ENCODE peak calls at places on chromosomes 12 and 14, in five cellular contexts. Q is bronchial epithelial cell, C is H1, S is heart left ventricle, D is left lung. K is an unnamed sample.

GRCh38 chr12:91133871-91134270 is 22.6 kb upstream of the LUM start:
- DNase-seq in Q (no peak), C (no peak), S (no peak), D (no peak), K (peak)

GRCh38 chr14:25944020-25944419 is 653.8 kb downstream of the NOVA1 start:
- DNase-seq in Q (no peak), C (no peak), S (no peak), D (no peak), K (no peak)

GRCh38 chr14:99329711-99330315 is 57.8 kb upstream of the BCL11B start:
- DNase-seq in Q (peak), C (no peak), S (no peak), D (no peak), K (no peak)

GRCh38 chr14:63543826-63544320 is 696 bp upstream of the PPP2R5E start:
- DNase-seq in Q (no peak), C (no peak), S (no peak), D (no peak), K (no peak)

GRCh38 chr12:9646794-9647622 is 22.5 kb upstream of the CLEC2D start:
- DNase-seq in Q (peak), C (no peak), S (no peak), D (no peak), K (peak)

GRCh38 chr14:105064721-105065143 is 498 bp downstream of the GPR132 start:
- DNase-seq in Q (no peak), C (no peak), S (no peak), D (peak), K (no peak)

GRCh38 chr12:27161458-27162228 is 79.3 kb upstream of the C12orf71 start:
- DNase-seq in Q (peak), C (no peak), S (no peak), D (no peak), K (no peak)

GRCh38 chr14:102737402-102738372 is 39.6 kb upstream of the TRAF3 start:
- DNase-seq in Q (no peak), C (no peak), S (no peak), D (no peak), K (no peak)

GRCh38 chr12:5969156-5969973 is 24.3 kb upstream of the ANO2 start:
- DNase-seq in Q (no peak), C (no peak), S (no peak), D (no peak), K (no peak)

GRCh38 chr14:85319101-85319500 is 210.8 kb upstream of the FLRT2 start:
- DNase-seq in Q (peak), C (no peak), S (no peak), D (no peak), K (no peak)

GRCh38 chr12:110227138-110227537 is 53.9 kb upstream of the ATP2A2 start:
- DNase-seq in Q (no peak), C (no peak), S (no peak), D (no peak), K (no peak)

GRCh38 chr12:124609041-124609984 is 41.9 kb upstream of the NCOR2 start:
- DNase-seq in Q (peak), C (no peak), S (peak), D (peak), K (peak)

GRCh38 chr14:80538633-80539375 is 327.5 kb upstream of the DIO2 start:
- DNase-seq in Q (peak), C (no peak), S (no peak), D (no peak), K (peak)

GRCh38 chr12:66189476-66189823 is 436 bp downstream of the IRAK3 start:
- DNase-seq in Q (no peak), C (no peak), S (peak), D (no peak), K (peak)

GRCh38 chr12:102535306-102535705 is 54.9 kb upstream of the IGF1 start:
- DNase-seq in Q (no peak), C (no peak), S (no peak), D (no peak), K (no peak)

GRCh38 chr14:65255029-65255545 is 152.8 kb upstream of the MAX start:
- DNase-seq in Q (peak), C (no peak), S (no peak), D (no peak), K (peak)

GRCh38 chr14:50524731-50525510 is 7.4 kb downstream of the MAP4K5 start:
- DNase-seq in Q (peak), C (no peak), S (no peak), D (no peak), K (no peak)

GRCh38 chr14:21347201-21347600 is 36.6 kb downstream of the SUPT16H start:
- DNase-seq in Q (no peak), C (no peak), S (no peak), D (no peak), K (no peak)

GRCh38 chr14:61188936-61189808 is 92.0 kb downstream of the TMEM30B start:
- DNase-seq in Q (peak), C (no peak), S (peak), D (peak), K (peak)

GRCh38 chr14:37931998-37932397 is 275.7 kb upstream of the SSTR1 start:
- DNase-seq in Q (no peak), C (no peak), S (no peak), D (no peak), K (no peak)

GRCh38 chr12:69385038-69385437 is 25.5 kb downstream of the YEATS4 start:
- DNase-seq in Q (peak), C (no peak), S (no peak), D (no peak), K (no peak)

GRCh38 chr12:55728185-55728931 is 451 bp downstream of the CD63 start:
- DNase-seq in Q (no peak), C (no peak), S (peak), D (peak), K (peak)

GRCh38 chr12:67270622-67271021 is 1.5 kb downstream of the CAND1 start:
- DNase-seq in Q (peak), C (no peak), S (no peak), D (no peak), K (no peak)

GRCh38 chr14:69056389-69056788 is 77.3 kb upstream of the ACTN1 start:
- DNase-seq in Q (no peak), C (no peak), S (no peak), D (no peak), K (peak)

GRCh38 chr14:94394594-94395305 is 6.3 kb upstream of the SERPINA1 start:
- DNase-seq in Q (peak), C (no peak), S (peak), D (peak), K (peak)

GRCh38 chr14:105030194-105030593 is 9.3 kb upstream of the CDCA4 start:
- DNase-seq in Q (no peak), C (no peak), S (no peak), D (no peak), K (no peak)

GRCh38 chr12:124715121-124715990 is 147.9 kb upstream of the NCOR2 start:
- DNase-seq in Q (peak), C (no peak), S (no peak), D (no peak), K (peak)

GRCh38 chr14:65214741-65215140 is 112.4 kb upstream of the MAX start:
- DNase-seq in Q (no peak), C (no peak), S (peak), D (no peak), K (no peak)

GRCh38 chr12:84767079-84767478 is 145.5 kb downstream of the SLC6A15 start:
- DNase-seq in Q (no peak), C (no peak), S (no peak), D (no peak), K (no peak)

DNA sequence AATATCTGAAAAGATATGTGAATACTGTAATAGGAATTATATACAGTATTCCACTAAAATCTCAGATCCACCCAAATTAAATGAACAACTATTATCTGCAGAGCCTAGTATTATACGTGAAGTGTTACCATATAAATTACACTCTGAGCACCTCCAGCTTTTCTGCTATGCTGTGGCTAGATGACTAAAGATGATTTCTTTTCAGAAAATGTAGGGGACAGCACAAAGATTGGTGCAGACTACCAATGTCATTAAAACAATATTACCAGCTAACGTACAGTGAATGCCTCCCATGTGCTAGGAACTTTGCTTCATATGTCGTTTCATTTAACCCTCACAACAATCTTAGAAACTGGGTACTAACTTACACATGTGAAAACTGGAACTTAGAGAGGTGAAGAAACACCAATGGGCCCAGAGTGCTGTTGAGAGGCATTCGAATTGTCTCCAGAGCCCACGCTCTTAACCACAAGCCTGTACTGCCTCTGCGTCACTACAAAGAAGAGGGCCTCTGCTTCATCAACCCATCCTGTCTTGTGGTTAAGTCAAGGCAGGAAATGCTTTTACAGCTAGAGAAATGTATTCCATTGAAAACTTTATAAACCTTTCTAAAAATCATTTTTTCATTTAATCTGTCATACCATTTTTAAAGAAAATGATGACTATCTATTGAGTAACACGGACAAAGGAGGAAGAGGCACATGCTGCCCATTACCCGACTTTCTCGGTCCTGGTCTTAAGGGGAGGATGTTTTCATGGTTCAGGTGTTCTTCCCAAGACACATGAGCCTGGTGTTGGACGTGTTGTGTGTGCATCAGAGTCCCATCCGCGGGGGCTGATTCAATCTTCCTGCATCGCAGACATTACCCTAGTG is 1.3 kb downstream of the GPR65 start:
- DNase-seq in Q (no peak), C (no peak), S (no peak), D (no peak), K (no peak)
- H3K4me3 ChIP-seq in Q (no peak), C (no peak), S (peak), D (peak), K (no peak)

GRCh38 chr14:35046751-35047536 is 872 bp downstream of the FAM177A1 start:
- DNase-seq in Q (peak), C (no peak), S (no peak), D (peak), K (peak)
- TF ChIP-seq CTCF in Q (no peak), C (no peak), S (no peak), D (no peak), K (no peak)

GRCh38 chr12:94178054-94178453 is 29.7 kb downstream of the PLXNC1 start:
- DNase-seq in Q (no peak), C (no peak), S (no peak), D (no peak), K (no peak)
- H3K4me3 ChIP-seq in Q (no peak), C (no peak), S (no peak), D (no peak), K (no peak)

GRCh38 chr14:36748814-36749213 is 87.2 kb downstream of the PAX9 start:
- DNase-seq in Q (no peak), C (no peak), S (no peak), D (no peak), K (no peak)

GRCh38 chr14:36750244-36750643 is 88.6 kb downstream of the PAX9 start:
- DNase-seq in Q (peak), C (no peak), S (no peak), D (no peak), K (no peak)

GRCh38 chr14:36746907-36747306 is 85.2 kb downstream of the PAX9 start:
- DNase-seq in Q (no peak), C (no peak), S (no peak), D (no peak), K (no peak)

GRCh38 chr14:36751116-36751515 is 89.5 kb downstream of the PAX9 start:
- DNase-seq in Q (peak), C (no peak), S (no peak), D (no peak), K (no peak)

GRCh38 chr14:36747411-36748184 is 85.9 kb downstream of the PAX9 start:
- DNase-seq in Q (peak), C (no peak), S (no peak), D (no peak), K (peak)
- TF ChIP-seq CTCF in Q (peak), C (peak), S (no peak), D (peak), K (peak)

GRCh38 chr14:22417914-22418313 is 171.1 kb downstream of the DAD1 start:
- DNase-seq in Q (no peak), C (no peak), S (no peak), D (no peak), K (no peak)
- H3K4me3 ChIP-seq in Q (no peak), C (no peak), S (no peak), D (no peak), K (no peak)

K was measured in choroid plexus epithelial cell.